ENCODE peak calls at places on chromosomes 1 and 21, in five cellular contexts. T, W, B, H and G are unnamed samples. For H3K4me1, the result is how much of the 10 kb centered on the place peaks cover.

GRCh38 chr1:180881806-180882509 is 30.7 kb upstream of the KIAA1614 start:
- DNase-seq in W (no peak), T (no peak), H (no peak), B (peak), G (no peak)

GRCh38 chr1:162384601-162385279 is 3.2 kb downstream of the C1orf226 start:
- DNase-seq in H (no peak), B (no peak), W (no peak), T (no peak), G (no peak)

GRCh38 chr1:185017966-185018365 is 27.4 kb upstream of the RNF2 start:
- DNase-seq in W (no peak), B (no peak), T (no peak), H (no peak), G (no peak)

GRCh38 chr1:2840036-2840809 is 38.7 kb upstream of the TTC34 start:
- DNase-seq in B (no peak), H (peak), W (peak), T (no peak), G (no peak)

GRCh38 chr1:211529453-211529852 is 37.5 kb upstream of the RD3 start:
- DNase-seq in T (peak), W (no peak), B (no peak), H (no peak), G (no peak)

GRCh38 chr1:231926933-231927332 is 300.3 kb downstream of the DISC1 start:
- DNase-seq in H (no peak), W (no peak), T (no peak), B (no peak), G (no peak)

GRCh38 chr21:27734146-27734545 is 767.3 kb upstream of the ADAMTS5 start:
- DNase-seq in T (no peak), W (no peak), H (no peak), B (no peak), G (no peak)

GRCh38 chr1:245901037-245901436 is 606.0 kb downstream of the SMYD3 start:
- DNase-seq in B (no peak), W (no peak), T (no peak), H (no peak), G (no peak)

GRCh38 chr21:26798856-26799751 is 46.1 kb downstream of the ADAMTS1 start:
- DNase-seq in B (no peak), H (no peak), W (no peak), T (no peak), G (no peak)

GRCh38 chr1:47393141-47393540 is 22.9 kb upstream of the FOXE3 start:
- DNase-seq in W (no peak), T (no peak), H (no peak), B (peak), G (no peak)

GRCh38 chr1:162003825-162004205 is 19.9 kb downstream of the OLFML2B start:
- DNase-seq in T (no peak), H (no peak), W (no peak), B (peak), G (no peak)

GRCh38 chr1:38006008-38006828 is 904 bp upstream of the FHL3 start:
- DNase-seq in H (no peak), B (no peak), W (no peak), T (no peak), G (no peak)

GRCh38 chr1:38005195-38006007 is at the start of gene FHL3:
- DNase-seq in B (no peak), T (no peak), W (no peak), H (no peak), G (no peak)

GRCh38 chr1:38000529-38001453 is 4.5 kb downstream of the FHL3 start:
- DNase-seq in T (no peak), H (no peak), W (no peak), B (no peak), G (no peak)

GRCh38 chr1:38004284-38005101 is 821 bp downstream of the FHL3 start:
- DNase-seq in H (no peak), B (no peak), W (no peak), T (no peak), G (no peak)

DNA sequence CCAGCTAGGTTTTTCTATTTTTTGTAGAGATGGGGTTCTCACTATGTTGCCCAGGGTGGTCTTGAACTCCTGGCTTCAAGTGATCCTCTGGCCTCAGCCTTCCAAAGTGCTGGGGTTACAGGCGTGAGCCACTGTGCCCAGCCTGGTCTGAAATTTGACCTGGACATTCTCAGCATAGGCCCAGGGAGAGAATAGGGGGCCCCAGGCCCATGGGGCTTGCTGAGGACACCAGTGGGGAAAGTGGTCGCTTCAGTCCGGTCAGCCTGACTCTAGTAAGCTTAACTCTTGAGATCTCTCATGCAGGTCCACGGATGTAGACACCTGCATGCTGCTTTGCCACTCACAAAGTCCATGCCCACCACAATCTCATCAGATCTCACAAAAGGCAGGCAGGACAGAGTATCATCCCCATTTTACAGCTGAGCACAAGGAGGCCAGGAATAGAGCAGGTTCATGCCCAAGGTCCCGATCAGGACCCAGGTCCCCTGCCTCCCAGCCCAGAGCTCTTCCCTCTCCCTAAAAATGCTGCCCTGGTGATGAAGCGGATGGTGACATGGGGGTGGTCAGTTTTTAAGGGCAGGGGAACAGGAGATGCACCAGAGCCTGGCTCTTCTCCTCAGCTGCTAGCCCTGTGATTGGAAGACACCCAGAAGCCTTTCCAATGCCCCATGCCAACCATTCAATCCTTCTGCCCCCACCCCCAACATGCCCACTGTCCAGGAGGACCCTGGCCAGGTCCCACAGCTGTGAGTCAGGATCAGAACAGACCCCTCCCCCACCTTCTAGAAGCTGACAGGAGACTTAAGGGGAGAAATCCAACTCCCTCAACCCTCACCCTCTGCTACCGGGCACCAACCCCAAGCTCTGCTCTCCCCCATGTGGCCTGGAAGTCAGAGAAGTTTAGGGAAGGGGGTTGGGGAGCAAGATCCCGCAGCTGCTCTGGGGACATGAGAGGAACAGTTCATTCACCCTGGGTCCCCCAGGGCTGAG is 1.8 kb downstream of the FHL3 start:
- DNase-seq in B (no peak), W (no peak), H (no peak), T (no peak), G (no peak)
- H3K4me1 ChIP-seq in B (under half), W (under half), H (under half), T (under half), G (under half)

GRCh38 chr1:97999320-97999719 is 78.5 kb upstream of the DPYD start:
- DNase-seq in H (no peak), W (no peak), T (no peak), B (no peak), G (no peak)
- H3K4me1 ChIP-seq in H (under half), W (under half), T (under half), B (under half), G (under half)

GRCh38 chr1:10762153-10762523 is 34.3 kb downstream of the CASZ1 start:
- DNase-seq in W (no peak), B (no peak), H (no peak), T (no peak), G (no peak)
- H3K4me1 ChIP-seq in W (under half), B (under half), H (under half), T (half or more), G (under half)

GRCh38 chr21:34128674-34129038 is 55.3 kb downstream of the MRPS6 start:
- DNase-seq in B (no peak), H (no peak), T (no peak), W (no peak), G (no peak)
- H3K4me1 ChIP-seq in B (under half), H (half or more), T (under half), W (half or more), G (under half)

DNA sequence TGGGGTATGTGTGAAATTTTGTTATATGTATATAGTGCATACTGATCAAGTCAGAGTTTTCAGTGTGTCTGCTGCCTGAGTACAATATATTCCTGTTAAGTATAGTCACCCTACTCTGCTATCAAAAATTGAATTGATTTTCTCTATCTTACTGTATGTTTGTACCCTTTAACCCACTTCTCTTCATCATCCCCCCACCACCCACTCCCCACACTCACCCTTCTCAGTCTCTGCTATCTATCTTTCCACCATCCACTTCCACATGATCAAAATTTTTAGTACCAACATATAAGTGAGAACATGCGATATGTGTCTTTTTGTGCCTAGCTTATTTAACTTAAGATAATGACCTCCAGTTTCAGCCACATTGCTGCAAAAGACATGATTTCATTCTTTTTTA is 4.2 kb downstream of the LY9 start:
- DNase-seq in W (no peak), B (no peak), H (no peak), T (no peak), G (no peak)
- H3K4me1 ChIP-seq in W (half or more), B (under half), H (half or more), T (under half), G (under half)

GRCh38 chr1:26520339-26520738 is 9.2 kb upstream of the RPS6KA1 start:
- DNase-seq in B (no peak), H (no peak), W (no peak), T (no peak), G (no peak)
- H3K4me1 ChIP-seq in B (under half), H (under half), W (under half), T (under half), G (under half)

GRCh38 chr1:234777850-234778214 is 167.9 kb upstream of the IRF2BP2 start:
- DNase-seq in H (no peak), T (no peak), W (no peak), B (no peak), G (no peak)
- H3K4me1 ChIP-seq in H (under half), T (under half), W (under half), B (under half), G (under half)

GRCh38 chr1:45355683-45356082 is 15.4 kb upstream of the MUTYH start:
- DNase-seq in H (no peak), W (no peak), T (no peak), B (no peak), G (no peak)

GRCh38 chr1:45356186-45356585 is 15.9 kb upstream of the MUTYH start:
- DNase-seq in H (no peak), B (peak), W (no peak), T (no peak), G (no peak)

GRCh38 chr1:45353685-45354084 is 13.4 kb upstream of the MUTYH start:
- DNase-seq in B (no peak), H (no peak), W (no peak), T (no peak), G (no peak)

GRCh38 chr1:45351508-45351907 is 11.3 kb upstream of the MUTYH start:
- DNase-seq in W (no peak), B (no peak), H (no peak), T (no peak), G (no peak)

DNA sequence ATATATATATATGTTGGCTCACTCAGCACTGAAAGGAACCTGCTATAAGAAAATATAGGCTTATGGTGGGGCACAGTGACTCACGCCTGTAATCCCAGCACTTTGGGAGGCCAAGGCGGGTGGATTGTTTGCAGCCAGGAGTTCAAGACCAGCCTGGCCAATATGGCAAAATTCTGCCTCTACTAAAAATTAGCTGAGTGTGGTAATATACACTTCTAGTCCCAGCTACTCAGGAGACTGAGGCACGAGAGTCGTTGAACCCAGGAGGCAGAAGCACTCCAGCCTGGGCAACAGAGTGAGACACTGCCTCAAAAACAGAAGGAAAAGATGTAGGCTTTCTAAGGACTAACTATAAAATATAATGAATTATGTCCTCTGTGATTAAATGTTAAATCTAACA is 14.6 kb upstream of the MUTYH start:
- DNase-seq in B (no peak), H (no peak), T (no peak), W (no peak), G (no peak)
- H3K4me1 ChIP-seq in B (under half), H (under half), T (under half), W (under half), G (under half)

GRCh38 chr1:15687446-15687845 is 3.3 kb downstream of the PLEKHM2 start:
- DNase-seq in H (no peak), T (no peak), W (no peak), B (no peak), G (no peak)

GRCh38 chr1:15693371-15693770 is 9.3 kb downstream of the PLEKHM2 start:
- DNase-seq in B (no peak), T (no peak), W (no peak), H (no peak), G (no peak)

GRCh38 chr1:15691434-15692032 is 7.4 kb downstream of the PLEKHM2 start:
- DNase-seq in W (no peak), T (no peak), H (no peak), B (no peak), G (no peak)

GRCh38 chr1:15690317-15690716 is 6.2 kb downstream of the PLEKHM2 start:
- DNase-seq in T (no peak), W (no peak), B (no peak), H (no peak), G (no peak)

GRCh38 chr1:15692121-15692682 is 8.1 kb downstream of the PLEKHM2 start:
- DNase-seq in T (no peak), W (no peak), B (no peak), H (no peak), G (no peak)
- H3K4me1 ChIP-seq in T (under half), W (under half), B (under half), H (under half), G (under half)